ENCODE peak calls at places on chromosomes 3 and 15, in nine cellular contexts. One of them, this sample, is unnamed.

GRCh38 chr3:65902304-65902793 is 136.4 kb downstream of the MAGI1 start:
- DNase-seq in prostate gland: peak; percentile 88
- DNase-seq in A549: no peak
- DNase-seq in cardiac muscle cell: peak; percentile 45
- DNase-seq in left lung: no peak
- DNase-seq in lung: no peak
- DNase-seq in left ventricle myocardium inferior: no peak
- DNase-seq in neural progenitor cell: peak; percentile 50
- DNase-seq in fibroblast of pulmonary artery: no peak
- DNase-seq in this sample: no peak

GRCh38 chr3:141294848-141295247 is 63.2 kb downstream of the PXYLP1 start:
- DNase-seq in prostate gland: no peak
- DNase-seq in A549: peak; percentile 33
- DNase-seq in cardiac muscle cell: no peak
- DNase-seq in left lung: no peak
- DNase-seq in lung: no peak
- DNase-seq in left ventricle myocardium inferior: no peak
- DNase-seq in neural progenitor cell: no peak
- DNase-seq in fibroblast of pulmonary artery: peak; percentile 68
- DNase-seq in this sample: peak; percentile 70

GRCh38 chr15:25481208-25481862 is 42.5 kb upstream of the UBE3A start:
- DNase-seq in prostate gland: peak; percentile 14
- DNase-seq in A549: no peak
- DNase-seq in cardiac muscle cell: peak; percentile 24
- DNase-seq in left lung: no peak
- DNase-seq in lung: no peak
- DNase-seq in left ventricle myocardium inferior: no peak
- DNase-seq in neural progenitor cell: peak; percentile 85
- DNase-seq in fibroblast of pulmonary artery: no peak
- DNase-seq in this sample: no peak

GRCh38 chr3:16216373-16216935 is 42.0 kb downstream of the GALNT15 start:
- DNase-seq in prostate gland: no peak
- DNase-seq in A549: no peak
- DNase-seq in cardiac muscle cell: no peak
- DNase-seq in left lung: no peak
- DNase-seq in lung: no peak
- DNase-seq in left ventricle myocardium inferior: no peak
- DNase-seq in neural progenitor cell: no peak
- DNase-seq in fibroblast of pulmonary artery: no peak
- DNase-seq in this sample: no peak

GRCh38 chr3:108914774-108915641 is 38.7 kb downstream of the GUCA1C start:
- DNase-seq in prostate gland: peak; percentile 10
- DNase-seq in A549: peak; percentile 73
- DNase-seq in cardiac muscle cell: peak; percentile 72
- DNase-seq in left lung: no peak
- DNase-seq in lung: peak; percentile 58
- DNase-seq in left ventricle myocardium inferior: no peak
- DNase-seq in neural progenitor cell: peak; percentile 80
- DNase-seq in fibroblast of pulmonary artery: peak; percentile 75
- DNase-seq in this sample: peak; percentile 40

GRCh38 chr3:12884104-12884742 is 42.9 kb upstream of the RPL32 start:
- DNase-seq in prostate gland: peak; percentile 20
- DNase-seq in A549: no peak
- DNase-seq in cardiac muscle cell: no peak
- DNase-seq in left lung: no peak
- DNase-seq in lung: no peak
- DNase-seq in left ventricle myocardium inferior: peak; percentile 55
- DNase-seq in neural progenitor cell: no peak
- DNase-seq in fibroblast of pulmonary artery: no peak
- DNase-seq in this sample: peak; percentile 12

GRCh38 chr3:12947504-12948369 is 106.4 kb upstream of the RPL32 start:
- DNase-seq in prostate gland: peak; percentile 64
- DNase-seq in A549: no peak
- DNase-seq in cardiac muscle cell: no peak
- DNase-seq in left lung: peak; percentile 80
- DNase-seq in lung: peak; percentile 52
- DNase-seq in left ventricle myocardium inferior: peak; percentile 75
- DNase-seq in neural progenitor cell: no peak
- DNase-seq in fibroblast of pulmonary artery: peak; percentile 77
- DNase-seq in this sample: peak; percentile 85

GRCh38 chr15:51288143-51289065 is 50.0 kb downstream of the CYP19A1 start:
- DNase-seq in prostate gland: no peak
- DNase-seq in A549: no peak
- DNase-seq in cardiac muscle cell: no peak
- DNase-seq in left lung: no peak
- DNase-seq in lung: no peak
- DNase-seq in left ventricle myocardium inferior: no peak
- DNase-seq in neural progenitor cell: no peak
- DNase-seq in fibroblast of pulmonary artery: peak; percentile 25
- DNase-seq in this sample: peak; percentile 39

GRCh38 chr3:126468028-126468891 is 7.4 kb downstream of the ZXDC start:
- DNase-seq in prostate gland: no peak
- DNase-seq in A549: no peak
- DNase-seq in cardiac muscle cell: no peak
- DNase-seq in left lung: peak; percentile 77
- DNase-seq in lung: peak; percentile 51
- DNase-seq in left ventricle myocardium inferior: no peak
- DNase-seq in neural progenitor cell: no peak
- DNase-seq in fibroblast of pulmonary artery: peak; percentile 26
- DNase-seq in this sample: peak; percentile 31

GRCh38 chr3:174132421-174133042 is 726.6 kb upstream of the NAALADL2 start:
- DNase-seq in prostate gland: no peak
- DNase-seq in A549: no peak
- DNase-seq in cardiac muscle cell: no peak
- DNase-seq in left lung: no peak
- DNase-seq in lung: no peak
- DNase-seq in left ventricle myocardium inferior: no peak
- DNase-seq in neural progenitor cell: no peak
- DNase-seq in fibroblast of pulmonary artery: no peak
- DNase-seq in this sample: peak; percentile 24

GRCh38 chr3:69012836-69013255 is 638 bp downstream of the EOGT start:
- DNase-seq in prostate gland: peak; percentile 20
- DNase-seq in A549: peak; percentile 30
- DNase-seq in cardiac muscle cell: peak; percentile 72
- DNase-seq in left lung: peak; percentile 86
- DNase-seq in lung: peak; percentile 49
- DNase-seq in left ventricle myocardium inferior: peak; percentile 47
- DNase-seq in neural progenitor cell: peak; percentile 52
- DNase-seq in fibroblast of pulmonary artery: peak; percentile 68
- DNase-seq in this sample: peak; percentile 66

GRCh38 chr3:9028134-9028533 is 64.9 kb upstream of the RAD18 start:
- DNase-seq in prostate gland: peak; percentile 62
- DNase-seq in A549: no peak
- DNase-seq in cardiac muscle cell: no peak
- DNase-seq in left lung: peak; percentile 87
- DNase-seq in lung: peak; percentile 90
- DNase-seq in left ventricle myocardium inferior: peak; percentile 95
- DNase-seq in neural progenitor cell: no peak
- DNase-seq in fibroblast of pulmonary artery: peak; percentile 86
- DNase-seq in this sample: peak; percentile 79

GRCh38 chr3:135000465-135000864 is 205.4 kb downstream of the EPHB1 start:
- DNase-seq in prostate gland: no peak
- DNase-seq in A549: no peak
- DNase-seq in cardiac muscle cell: no peak
- DNase-seq in left lung: no peak
- DNase-seq in lung: peak; percentile 49
- DNase-seq in left ventricle myocardium inferior: no peak
- DNase-seq in neural progenitor cell: no peak
- DNase-seq in fibroblast of pulmonary artery: no peak
- DNase-seq in this sample: no peak

GRCh38 chr3:10464068-10464434 is 41.3 kb downstream of the ATP2B2 start:
- DNase-seq in prostate gland: no peak
- DNase-seq in A549: no peak
- DNase-seq in cardiac muscle cell: no peak
- DNase-seq in left lung: no peak
- DNase-seq in lung: no peak
- DNase-seq in left ventricle myocardium inferior: no peak
- DNase-seq in neural progenitor cell: no peak
- DNase-seq in fibroblast of pulmonary artery: no peak
- DNase-seq in this sample: no peak

GRCh38 chr15:92071030-92071644 is 217.6 kb downstream of the SLCO3A1 start:
- DNase-seq in prostate gland: no peak
- DNase-seq in A549: no peak
- DNase-seq in cardiac muscle cell: no peak
- DNase-seq in left lung: peak; percentile 77
- DNase-seq in lung: no peak
- DNase-seq in left ventricle myocardium inferior: peak; percentile 64
- DNase-seq in neural progenitor cell: no peak
- DNase-seq in fibroblast of pulmonary artery: no peak
- DNase-seq in this sample: no peak

GRCh38 chr3:72070005-72070404 is 285.1 kb upstream of the PROK2 start:
- DNase-seq in prostate gland: no peak
- DNase-seq in A549: no peak
- DNase-seq in cardiac muscle cell: no peak
- DNase-seq in left lung: no peak
- DNase-seq in lung: no peak
- DNase-seq in left ventricle myocardium inferior: no peak
- DNase-seq in neural progenitor cell: no peak
- DNase-seq in fibroblast of pulmonary artery: no peak
- DNase-seq in this sample: no peak

GRCh38 chr3:44477312-44478030 is at the start of gene ZNF445:
- DNase-seq in prostate gland: peak; percentile 69
- DNase-seq in A549: peak; percentile 80
- DNase-seq in cardiac muscle cell: peak; percentile 92
- DNase-seq in left lung: peak; percentile 98
- DNase-seq in lung: peak; percentile 76
- DNase-seq in left ventricle myocardium inferior: peak; percentile 80
- DNase-seq in neural progenitor cell: peak; percentile 95
- DNase-seq in fibroblast of pulmonary artery: peak; percentile 79
- DNase-seq in this sample: peak; percentile 85

GRCh38 chr3:149216195-149216869 is 5.3 kb downstream of the CP start:
- DNase-seq in prostate gland: no peak
- DNase-seq in A549: peak; percentile 93
- DNase-seq in cardiac muscle cell: peak; percentile 26
- DNase-seq in left lung: no peak
- DNase-seq in lung: no peak
- DNase-seq in left ventricle myocardium inferior: no peak
- DNase-seq in neural progenitor cell: no peak
- DNase-seq in fibroblast of pulmonary artery: peak; percentile 28
- DNase-seq in this sample: peak; percentile 45

DNA sequence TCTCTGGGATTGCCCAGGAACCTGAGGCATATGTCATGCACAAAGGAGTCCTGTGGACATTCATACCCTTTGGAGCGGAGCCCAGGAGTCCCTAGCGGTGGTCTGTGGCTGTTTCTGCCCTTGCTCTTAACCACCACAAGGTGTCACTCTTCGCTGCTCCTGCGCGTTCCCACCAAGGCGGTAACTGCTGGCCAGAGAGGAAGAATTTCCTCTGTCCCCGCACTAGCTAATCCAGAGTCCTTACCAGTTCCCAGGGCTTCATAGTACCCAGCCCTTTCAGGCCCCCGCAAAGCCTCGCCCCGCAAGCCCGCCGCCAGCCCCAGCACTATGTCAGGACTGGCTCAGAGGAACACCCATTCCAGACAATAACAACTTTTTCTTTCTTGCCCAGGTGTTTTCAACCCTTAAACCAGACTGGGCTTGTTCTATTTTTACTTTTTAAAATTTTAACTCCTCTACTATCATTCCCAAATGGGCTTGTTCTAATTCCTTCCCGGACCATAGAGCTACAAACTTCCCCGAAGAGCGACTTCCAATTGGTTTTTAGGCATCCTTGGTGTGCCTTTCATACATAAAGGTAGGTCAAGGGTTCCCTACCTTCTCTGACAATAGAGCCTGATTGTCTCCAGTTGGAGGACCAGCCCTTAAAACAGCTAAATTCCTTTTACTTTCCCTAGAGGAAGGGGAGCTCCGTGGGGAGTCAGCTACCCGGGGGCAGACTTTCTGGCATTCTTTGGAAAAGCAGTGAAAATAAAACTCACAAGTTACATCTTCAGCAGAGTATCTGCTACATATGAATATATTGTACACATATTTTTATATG is 31.8 kb upstream of the ZNF774 start:
- DNase-seq in prostate gland: peak; percentile 76
- DNase-seq in A549: peak; percentile 92
- DNase-seq in cardiac muscle cell: peak; percentile 90
- DNase-seq in left lung: peak; percentile 85
- DNase-seq in lung: peak; percentile 80
- DNase-seq in left ventricle myocardium inferior: peak; percentile 73
- DNase-seq in neural progenitor cell: peak; percentile 94
- DNase-seq in fibroblast of pulmonary artery: peak; percentile 95
- DNase-seq in this sample: peak; percentile 88
- TF ChIP-seq CTCF in prostate gland: peak; percentile 91
- TF ChIP-seq CTCF in A549: peak; percentile 99
- TF ChIP-seq CTCF in cardiac muscle cell: peak; percentile 99
- TF ChIP-seq CTCF in left lung: peak; percentile 98
- TF ChIP-seq CTCF in lung: peak; percentile 99
- TF ChIP-seq CTCF in left ventricle myocardium inferior: peak; percentile 100
- TF ChIP-seq CTCF in neural progenitor cell: peak; percentile 100
- TF ChIP-seq CTCF in fibroblast of pulmonary artery: no peak
- TF ChIP-seq CTCF in this sample: peak; percentile 100

GRCh38 chr3:24598691-24599090 is 104.0 kb upstream of the THRB start:
- DNase-seq in prostate gland: no peak
- DNase-seq in A549: peak; percentile 28
- DNase-seq in cardiac muscle cell: no peak
- DNase-seq in left lung: no peak
- DNase-seq in lung: no peak
- DNase-seq in left ventricle myocardium inferior: no peak
- DNase-seq in neural progenitor cell: no peak
- DNase-seq in fibroblast of pulmonary artery: peak; percentile 48
- DNase-seq in this sample: peak; percentile 42
- H3K4me3 ChIP-seq in prostate gland: no peak overlapping the region
- H3K4me3 ChIP-seq in A549: no peak overlapping the region
- H3K4me3 ChIP-seq in cardiac muscle cell: no peak overlapping the region
- H3K4me3 ChIP-seq in left lung: no peak overlapping the region
- H3K4me3 ChIP-seq in lung: no peak overlapping the region
- H3K4me3 ChIP-seq in left ventricle myocardium inferior: no peak overlapping the region
- H3K4me3 ChIP-seq in neural progenitor cell: no peak overlapping the region
- H3K4me3 ChIP-seq in fibroblast of pulmonary artery: no peak overlapping the region
- H3K4me3 ChIP-seq in this sample: no peak overlapping the region

GRCh38 chr15:29126821-29127461 is 142.7 kb downstream of the NSMCE3 start:
- DNase-seq in prostate gland: no peak
- DNase-seq in A549: peak; percentile 23
- DNase-seq in cardiac muscle cell: no peak
- DNase-seq in left lung: peak; percentile 67
- DNase-seq in lung: no peak
- DNase-seq in left ventricle myocardium inferior: peak; percentile 9
- DNase-seq in neural progenitor cell: peak; percentile 54
- DNase-seq in fibroblast of pulmonary artery: no peak
- DNase-seq in this sample: no peak
- TF ChIP-seq CTCF in prostate gland: no peak
- TF ChIP-seq CTCF in A549: no peak
- TF ChIP-seq CTCF in cardiac muscle cell: peak; percentile 5
- TF ChIP-seq CTCF in left lung: no peak
- TF ChIP-seq CTCF in lung: no peak
- TF ChIP-seq CTCF in left ventricle myocardium inferior: no peak
- TF ChIP-seq CTCF in neural progenitor cell: peak; percentile 41
- TF ChIP-seq CTCF in fibroblast of pulmonary artery: no peak
- TF ChIP-seq CTCF in this sample: no peak

GRCh38 chr3:181725033-181725775 is 13.5 kb downstream of the SOX2 start:
- DNase-seq in prostate gland: no peak
- DNase-seq in A549: no peak
- DNase-seq in cardiac muscle cell: no peak
- DNase-seq in left lung: no peak
- DNase-seq in lung: no peak
- DNase-seq in left ventricle myocardium inferior: no peak
- DNase-seq in neural progenitor cell: peak; percentile 64
- DNase-seq in fibroblast of pulmonary artery: no peak
- DNase-seq in this sample: no peak
- H3K4me3 ChIP-seq in prostate gland: no peak overlapping the region
- H3K4me3 ChIP-seq in A549: no peak overlapping the region
- H3K4me3 ChIP-seq in cardiac muscle cell: no peak overlapping the region
- H3K4me3 ChIP-seq in left lung: no peak overlapping the region
- H3K4me3 ChIP-seq in lung: no peak overlapping the region
- H3K4me3 ChIP-seq in left ventricle myocardium inferior: no peak overlapping the region
- H3K4me3 ChIP-seq in neural progenitor cell: peak overlapping the region; percentile 43
- H3K4me3 ChIP-seq in fibroblast of pulmonary artery: no peak overlapping the region
- H3K4me3 ChIP-seq in this sample: no peak overlapping the region